ENCODE peak calls at places on chromosomes 1 and 21, in six cellular contexts. One of them, this sample, is unnamed.

GRCh38 chr1:43068911-43069310 is 103.2 kb downstream of the EBNA1BP2 start:
- DNase-seq in adrenal gland: no peak
- DNase-seq in transverse colon: no peak
- DNase-seq in omental fat pad: no peak
- DNase-seq in pancreas: no peak
- DNase-seq in stimulated activated CD4-positive, alpha-beta T cell treated with anti-CD3 and anti-CD28 coated beads, Interleukin-1b, Interleukin-23, amount 100 ng/mL, for 24 hours: no peak
- DNase-seq in this sample: no peak

GRCh38 chr1:2322065-2322571 is 69.2 kb downstream of the MORN1 start:
- DNase-seq in adrenal gland: no peak
- DNase-seq in transverse colon: peak
- DNase-seq in omental fat pad: no peak
- DNase-seq in pancreas: no peak
- DNase-seq in stimulated activated CD4-positive, alpha-beta T cell treated with anti-CD3 and anti-CD28 coated beads, Interleukin-1b, Interleukin-23, amount 100 ng/mL, for 24 hours: no peak
- DNase-seq in this sample: peak

GRCh38 chr1:207959141-207959825 is 48.4 kb upstream of the CD34 start:
- DNase-seq in adrenal gland: peak
- DNase-seq in transverse colon: peak
- DNase-seq in omental fat pad: peak
- DNase-seq in pancreas: peak
- DNase-seq in stimulated activated CD4-positive, alpha-beta T cell treated with anti-CD3 and anti-CD28 coated beads, Interleukin-1b, Interleukin-23, amount 100 ng/mL, for 24 hours: no peak
- DNase-seq in this sample: peak

GRCh38 chr1:206829282-206829681 is 36.1 kb upstream of the IL20 start:
- DNase-seq in adrenal gland: no peak
- DNase-seq in transverse colon: no peak
- DNase-seq in omental fat pad: no peak
- DNase-seq in pancreas: no peak
- DNase-seq in stimulated activated CD4-positive, alpha-beta T cell treated with anti-CD3 and anti-CD28 coated beads, Interleukin-1b, Interleukin-23, amount 100 ng/mL, for 24 hours: no peak
- DNase-seq in this sample: no peak

GRCh38 chr1:156090138-156090821 is 8.0 kb upstream of the MEX3A start:
- DNase-seq in adrenal gland: no peak
- DNase-seq in transverse colon: no peak
- DNase-seq in omental fat pad: no peak
- DNase-seq in pancreas: no peak
- DNase-seq in stimulated activated CD4-positive, alpha-beta T cell treated with anti-CD3 and anti-CD28 coated beads, Interleukin-1b, Interleukin-23, amount 100 ng/mL, for 24 hours: no peak
- DNase-seq in this sample: no peak

GRCh38 chr1:8858112-8858668 is 20.3 kb downstream of the ENO1 start:
- DNase-seq in adrenal gland: no peak
- DNase-seq in transverse colon: no peak
- DNase-seq in omental fat pad: no peak
- DNase-seq in pancreas: no peak
- DNase-seq in stimulated activated CD4-positive, alpha-beta T cell treated with anti-CD3 and anti-CD28 coated beads, Interleukin-1b, Interleukin-23, amount 100 ng/mL, for 24 hours: no peak
- DNase-seq in this sample: no peak

GRCh38 chr1:197423006-197423405 is 155.0 kb downstream of the CRB1 start:
- DNase-seq in adrenal gland: no peak
- DNase-seq in transverse colon: no peak
- DNase-seq in omental fat pad: no peak
- DNase-seq in pancreas: no peak
- DNase-seq in stimulated activated CD4-positive, alpha-beta T cell treated with anti-CD3 and anti-CD28 coated beads, Interleukin-1b, Interleukin-23, amount 100 ng/mL, for 24 hours: no peak
- DNase-seq in this sample: peak

GRCh38 chr1:99727575-99728190 is 38.8 kb downstream of the FRRS1 start:
- DNase-seq in adrenal gland: no peak
- DNase-seq in transverse colon: no peak
- DNase-seq in omental fat pad: no peak
- DNase-seq in pancreas: no peak
- DNase-seq in stimulated activated CD4-positive, alpha-beta T cell treated with anti-CD3 and anti-CD28 coated beads, Interleukin-1b, Interleukin-23, amount 100 ng/mL, for 24 hours: no peak
- DNase-seq in this sample: peak

GRCh38 chr21:38613686-38614085 is 115.4 kb upstream of the ERG start:
- DNase-seq in adrenal gland: no peak
- DNase-seq in transverse colon: no peak
- DNase-seq in omental fat pad: no peak
- DNase-seq in pancreas: no peak
- DNase-seq in stimulated activated CD4-positive, alpha-beta T cell treated with anti-CD3 and anti-CD28 coated beads, Interleukin-1b, Interleukin-23, amount 100 ng/mL, for 24 hours: no peak
- DNase-seq in this sample: no peak